ENCODE peak calls at places on chromosome 14, in seven cellular contexts. U is GM23248, Z is A673, F is fibroblast of lung, X is heart right ventricle, T is stomach, S is tibial artery. J is an unnamed sample. For H3K27me3 and H3K36me3, the result is how much of the 10 kb centered on the place peaks cover.

GRCh38 chr14:75543258-75543657 is 21.0 kb downstream of the BATF start:
- DNase-seq in U (no peak), Z (no peak), F (no peak), X (no peak), T (no peak), S (no peak), J (no peak)

GRCh38 chr14:23559010-23559920 is 3.2 kb downstream of the THTPA start:
- DNase-seq in U (peak), Z (peak), F (peak), X (no peak), T (peak), S (no peak), J (no peak)

GRCh38 chr14:37060496-37061260 is 111.7 kb downstream of the SLC25A21 start:
- DNase-seq in U (no peak), Z (no peak), F (no peak), X (no peak), T (no peak), S (no peak), J (no peak)

GRCh38 chr14:52678591-52678990 is 16.8 kb downstream of the ERO1A start:
- DNase-seq in U (no peak), Z (no peak), F (no peak), X (no peak), T (no peak), S (no peak), J (no peak)

GRCh38 chr14:106044949-106045596 is 518.7 kb downstream of the TMEM121 start:
- DNase-seq in U (peak), Z (peak), F (no peak), X (peak), T (peak), S (peak), J (peak)

GRCh38 chr14:73786632-73786941 is 65.0 kb upstream of the PTGR2 start:
- DNase-seq in U (peak), Z (peak), F (peak), X (peak), T (peak), S (no peak), J (no peak)

GRCh38 chr14:102044566-102044965 is 42.3 kb downstream of the HSP90AA1 start:
- DNase-seq in U (no peak), Z (no peak), F (no peak), X (no peak), T (no peak), S (no peak), J (no peak)

GRCh38 chr14:26872510-26872909 is 274.7 kb upstream of the NOVA1 start:
- DNase-seq in U (peak), Z (no peak), F (peak), X (peak), T (peak), S (no peak), J (no peak)

GRCh38 chr14:52318829-52319604 is 4.9 kb downstream of the PTGER2 start:
- DNase-seq in U (peak), Z (no peak), F (peak), X (no peak), T (no peak), S (no peak), J (no peak)

GRCh38 chr14:75264036-75264435 is 14.6 kb upstream of the FOS start:
- DNase-seq in U (no peak), Z (no peak), F (no peak), X (no peak), T (no peak), S (no peak), J (no peak)

GRCh38 chr14:98171654-98172053 is 1100.3 kb downstream of the BCL11B start:
- DNase-seq in U (no peak), Z (peak), F (no peak), X (no peak), T (no peak), S (no peak), J (no peak)

GRCh38 chr14:36450550-36450949 is 69.5 kb downstream of the NKX2-1 start:
- DNase-seq in U (no peak), Z (peak), F (no peak), X (no peak), T (no peak), S (no peak), J (no peak)

GRCh38 chr14:73235531-73236155 is 1.7 kb upstream of the PAPLN start:
- DNase-seq in U (no peak), Z (peak), F (peak), X (no peak), T (no peak), S (peak), J (no peak)

GRCh38 chr14:90536092-90536491 is 139.3 kb downstream of the CALM1 start:
- DNase-seq in U (peak), Z (no peak), F (peak), X (peak), T (no peak), S (no peak), J (no peak)

GRCh38 chr14:61186341-61186740 is 94.8 kb downstream of the TMEM30B start:
- DNase-seq in U (no peak), Z (no peak), F (no peak), X (no peak), T (no peak), S (no peak), J (no peak)

GRCh38 chr14:61186793-61187641 is 94.1 kb downstream of the TMEM30B start:
- DNase-seq in U (no peak), Z (no peak), F (no peak), X (no peak), T (no peak), S (no peak), J (no peak)

GRCh38 chr14:61187642-61187905 is 93.6 kb downstream of the TMEM30B start:
- DNase-seq in U (no peak), Z (no peak), F (no peak), X (no peak), T (no peak), S (no peak), J (no peak)

GRCh38 chr14:61184117-61184516 is 97.0 kb downstream of the TMEM30B start:
- DNase-seq in U (peak), Z (peak), F (peak), X (no peak), T (no peak), S (no peak), J (no peak)

DNA sequence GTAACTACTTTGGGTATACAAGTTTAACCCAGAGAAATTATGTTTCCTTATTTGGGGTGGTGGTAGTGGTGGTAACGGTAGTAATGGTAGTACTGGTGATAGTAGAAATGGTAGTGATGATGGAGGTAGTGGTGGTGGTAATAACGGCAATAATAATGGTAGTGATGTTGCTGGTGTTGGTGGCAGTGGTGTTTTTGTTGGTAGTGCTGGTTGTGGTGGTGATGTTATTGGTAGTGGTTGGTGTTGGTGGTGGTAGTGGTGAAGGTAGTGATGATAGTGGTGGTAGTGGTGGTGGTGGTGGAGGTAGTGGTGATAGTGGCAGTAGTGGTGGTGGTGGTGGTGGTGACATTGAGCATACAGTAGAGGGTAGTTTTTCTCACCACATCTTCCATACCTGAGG is 95.6 kb downstream of the TMEM30B start:
- DNase-seq in U (no peak), Z (no peak), F (no peak), X (no peak), T (no peak), S (no peak), J (no peak)
- H3K27me3 ChIP-seq in U (under half), Z (under half), F (under half), X (under half), T (under half), S (under half), J (under half)

DNA sequence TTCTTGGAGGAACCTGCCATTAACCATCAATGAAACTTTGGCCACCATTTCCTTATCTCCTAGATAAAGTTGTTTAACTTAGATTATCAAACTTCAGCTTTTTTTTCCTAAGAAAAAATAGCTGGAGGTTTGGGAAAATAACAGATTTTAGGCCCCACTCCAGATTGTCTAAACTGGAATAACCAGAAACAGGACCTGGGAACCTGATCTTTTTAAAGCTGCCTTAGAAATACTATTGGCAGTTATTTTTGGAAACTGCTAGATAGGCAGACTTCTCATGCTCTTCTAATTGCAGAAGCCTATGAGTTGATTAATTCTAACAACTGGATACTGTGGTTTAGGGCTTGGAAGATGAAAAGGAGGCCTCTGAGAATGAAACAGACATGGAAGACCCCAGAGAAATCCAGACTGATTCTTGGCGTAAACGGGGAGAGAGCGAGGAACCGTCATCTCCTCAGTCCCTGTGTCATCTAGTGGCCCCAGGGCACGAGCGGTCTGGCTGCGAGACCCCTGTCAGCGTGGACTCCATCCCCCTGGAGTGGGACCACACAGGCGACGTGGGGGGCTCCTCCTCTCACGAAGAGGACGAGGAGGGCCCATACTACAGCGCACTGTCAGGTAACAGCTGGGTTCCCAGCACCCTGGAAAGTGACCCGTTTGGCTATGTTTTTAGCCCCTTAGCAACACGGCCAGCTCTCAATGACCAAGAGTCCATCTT is 80.2 kb downstream of the ESR2 start:
- DNase-seq in U (no peak), Z (no peak), F (no peak), X (no peak), T (no peak), S (no peak), J (no peak)
- H3K36me3 ChIP-seq in U (under half), Z (under half), F (under half), X (under half), T (half or more), S (half or more), J (under half)

GRCh38 chr14:68939424-68939892 is 39.6 kb downstream of the ACTN1 start:
- DNase-seq in U (no peak), Z (no peak), F (no peak), X (no peak), T (no peak), S (no peak), J (no peak)
- H3K4me3 ChIP-seq in U (peak), Z (no peak), F (no peak), X (no peak), T (no peak), S (no peak), J (no peak)

GRCh38 chr14:92917041-92917940 is 5.7 kb upstream of the CHGA start:
- DNase-seq in U (no peak), Z (no peak), F (no peak), X (no peak), T (no peak), S (no peak), J (no peak)

GRCh38 chr14:92920001-92920400 is 2.9 kb upstream of the CHGA start:
- DNase-seq in U (no peak), Z (no peak), F (no peak), X (no peak), T (no peak), S (no peak), J (no peak)

GRCh38 chr14:92916201-92916600 is 6.7 kb upstream of the CHGA start:
- DNase-seq in U (no peak), Z (no peak), F (no peak), X (no peak), T (no peak), S (no peak), J (no peak)

GRCh38 chr14:92917956-92918355 is 5.0 kb upstream of the CHGA start:
- DNase-seq in U (no peak), Z (no peak), F (no peak), X (no peak), T (no peak), S (no peak), J (no peak)

GRCh38 chr14:92914087-92914656 is 8.8 kb upstream of the CHGA start:
- DNase-seq in U (peak), Z (peak), F (peak), X (peak), T (no peak), S (no peak), J (no peak)
- H3K27me3 ChIP-seq in U (under half), Z (under half), F (under half), X (under half), T (under half), S (under half), J (under half)

DNA sequence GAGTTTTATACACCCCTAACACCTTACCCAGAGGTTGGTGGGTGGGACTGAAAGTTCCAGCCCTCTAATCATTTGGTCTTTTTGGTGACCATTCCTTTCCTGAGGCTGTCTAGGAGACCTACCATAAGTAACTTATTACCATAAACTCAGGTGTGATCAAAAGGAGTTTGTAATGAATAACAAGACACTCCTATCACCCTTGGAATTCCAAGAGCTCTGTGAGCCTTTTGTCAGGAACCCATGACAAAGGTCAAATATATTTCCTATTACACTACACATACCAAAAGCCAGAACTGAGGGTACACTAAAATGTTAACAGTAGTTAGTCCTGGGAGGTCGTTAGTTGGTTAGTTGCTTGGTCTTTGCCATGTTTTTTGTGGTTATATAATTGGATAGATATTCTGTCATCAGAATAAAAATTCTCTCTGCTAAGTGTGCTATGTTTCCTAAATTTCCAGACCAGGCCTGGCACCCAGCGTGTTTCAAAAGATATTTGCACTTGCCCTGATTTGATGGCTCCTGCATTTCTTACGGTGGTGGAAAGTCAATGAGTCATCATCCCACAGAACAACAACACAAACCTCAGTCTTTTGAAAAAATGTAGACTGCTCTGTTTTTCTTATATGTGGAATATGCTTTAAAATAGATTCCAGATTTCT is 27.0 kb upstream of the AKAP5 start:
- DNase-seq in U (peak), Z (no peak), F (peak), X (no peak), T (no peak), S (no peak), J (no peak)
- H3K36me3 ChIP-seq in U (under half), Z (half or more), F (under half), X (under half), T (half or more), S (under half), J (under half)

GRCh38 chr14:103846008-103846568 is 1.3 kb downstream of the PPP1R13B start:
- DNase-seq in U (no peak), Z (no peak), F (no peak), X (no peak), T (no peak), S (no peak), J (no peak)
- H3K4me3 ChIP-seq in U (peak), Z (peak), F (peak), X (peak), T (peak), S (peak), J (peak)

GRCh38 chr14:53955671-53956426 is 776 bp downstream of the BMP4 start:
- DNase-seq in U (peak), Z (peak), F (peak), X (peak), T (peak), S (peak), J (peak)

GRCh38 chr14:53956427-53957201 is at the start of gene BMP4:
- DNase-seq in U (peak), Z (peak), F (peak), X (peak), T (peak), S (peak), J (peak)

GRCh38 chr14:53953828-53954550 is 2.6 kb downstream of the BMP4 start:
- DNase-seq in U (peak), Z (peak), F (peak), X (peak), T (no peak), S (peak), J (peak)

GRCh38 chr14:53954551-53955233 is 1.9 kb downstream of the BMP4 start:
- DNase-seq in U (peak), Z (no peak), F (peak), X (peak), T (no peak), S (peak), J (peak)

DNA sequence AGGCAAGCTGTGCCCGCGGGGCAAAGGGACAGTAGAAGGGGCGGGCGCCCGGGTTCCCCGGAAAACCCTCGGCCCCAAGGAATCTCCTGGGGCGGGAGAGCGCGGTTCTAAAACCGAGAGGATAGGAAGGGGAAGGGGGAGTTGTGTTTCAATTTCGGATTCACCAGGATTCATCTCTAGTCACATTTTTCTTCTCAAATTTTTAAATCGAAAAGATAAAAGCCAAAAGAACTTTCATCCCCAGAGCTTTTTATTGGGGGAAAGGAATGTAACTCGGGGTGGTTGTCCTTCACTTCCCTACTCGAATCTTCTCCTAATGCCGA is 1.4 kb downstream of the BMP4 start:
- DNase-seq in U (no peak), Z (no peak), F (no peak), X (no peak), T (no peak), S (no peak), J (no peak)
- H3K27me3 ChIP-seq in U (half or more), Z (half or more), F (under half), X (under half), T (under half), S (under half), J (under half)

GRCh38 chr14:88411039-88411438 is 25.6 kb downstream of the SPATA7 start:
- DNase-seq in U (no peak), Z (no peak), F (no peak), X (no peak), T (no peak), S (no peak), J (no peak)
- H3K36me3 ChIP-seq in U (under half), Z (under half), F (under half), X (under half), T (under half), S (under half), J (under half)

DNA sequence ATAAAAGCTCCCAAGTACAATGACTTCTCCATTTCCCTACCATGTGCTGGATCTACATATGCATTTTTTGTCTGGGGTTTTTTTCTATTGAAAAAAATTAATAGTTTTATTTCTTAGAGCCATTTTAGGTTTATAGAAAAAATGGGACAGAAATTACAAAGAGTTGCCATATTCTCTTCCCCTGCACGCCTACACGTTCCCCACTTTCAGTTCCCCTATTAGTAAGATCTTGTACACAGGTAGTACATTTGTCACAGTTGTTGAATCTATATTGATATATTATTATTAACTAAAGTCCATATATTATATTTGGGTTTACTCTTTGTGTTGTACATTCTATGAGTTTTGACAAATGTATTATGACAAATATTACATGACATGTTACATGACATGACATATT is 35.7 kb downstream of the SIX6 start:
- DNase-seq in U (no peak), Z (no peak), F (no peak), X (no peak), T (no peak), S (no peak), J (no peak)
- H3K4me3 ChIP-seq in U (no peak), Z (no peak), F (no peak), X (no peak), T (no peak), S (no peak), J (no peak)